ENCODE peak calls at places on chromosomes 3 and 15, in eight cellular contexts. Q, A, H, P, K, S, T and Z are unnamed samples. For H3K27me3 and H3K36me3, the result is how much of the 10 kb centered on the place peaks cover.

GRCh38 chr3:189974372-189974771 is 146.3 kb downstream of the P3H2 start:
- DNase-seq in S (no peak), A (no peak), T (no peak), P (no peak), H (no peak), Q (no peak), K (no peak), Z (no peak)

GRCh38 chr15:57031605-57032004 is 113.2 kb downstream of the TCF12 start:
- DNase-seq in A (no peak), K (no peak), S (no peak), P (no peak), Q (no peak), H (no peak), T (peak), Z (no peak)

GRCh38 chr15:40398413-40398873 is 7.2 kb upstream of the IVD start:
- DNase-seq in H (no peak), T (no peak), A (no peak), Q (no peak), P (no peak), K (no peak), S (no peak), Z (no peak)

GRCh38 chr3:47440131-47440530 is 35.6 kb downstream of the SCAP start:
- DNase-seq in K (no peak), P (no peak), T (peak), S (no peak), A (no peak), Q (no peak), H (no peak), Z (no peak)

GRCh38 chr15:39919396-39919739 is 698 bp downstream of the GPR176 start:
- DNase-seq in S (no peak), T (no peak), A (peak), H (no peak), P (no peak), K (no peak), Q (no peak), Z (no peak)

GRCh38 chr15:74156678-74157411 is 16.7 kb upstream of the ISLR start:
- DNase-seq in S (no peak), A (peak), T (no peak), H (no peak), Q (no peak), P (no peak), K (no peak), Z (no peak)

GRCh38 chr3:194772241-194773000 is 86.7 kb downstream of the FAM43A start:
- DNase-seq in A (no peak), K (no peak), H (no peak), S (no peak), Q (no peak), T (no peak), P (no peak), Z (no peak)

GRCh38 chr3:53799338-53799865 is 46.8 kb downstream of the CHDH start:
- DNase-seq in T (no peak), H (no peak), A (no peak), P (no peak), S (no peak), Q (no peak), K (no peak), Z (no peak)

GRCh38 chr3:47663630-47664240 is 85.1 kb upstream of the CSPG5 start:
- DNase-seq in Q (no peak), H (no peak), A (no peak), T (no peak), K (no peak), S (no peak), P (no peak), Z (no peak)

GRCh38 chr3:130963878-130964277 is 62.7 kb downstream of the ASTE1 start:
- DNase-seq in S (no peak), A (no peak), H (no peak), Q (no peak), P (no peak), T (peak), K (peak), Z (peak)

GRCh38 chr15:67048281-67049279 is 16.8 kb upstream of the SMAD3 start:
- DNase-seq in A (no peak), Q (no peak), T (peak), P (no peak), K (peak), H (no peak), S (peak), Z (peak)

GRCh38 chr3:147701195-147701594 is 292.0 kb downstream of the ZIC1 start:
- DNase-seq in A (no peak), H (no peak), Q (no peak), P (no peak), S (no peak), T (no peak), K (no peak), Z (no peak)

GRCh38 chr15:83380682-83381081 is 66.5 kb upstream of the SH3GL3 start:
- DNase-seq in P (no peak), T (peak), A (no peak), H (no peak), K (no peak), Q (no peak), S (no peak), Z (no peak)

GRCh38 chr3:140434261-140434905 is 243.5 kb upstream of the TRIM42 start:
- DNase-seq in A (no peak), P (no peak), K (no peak), Q (no peak), T (no peak), S (no peak), H (no peak), Z (no peak)

GRCh38 chr3:43477600-43477999 is 144.2 kb downstream of the ANO10 start:
- DNase-seq in K (no peak), A (peak), S (no peak), P (no peak), T (no peak), Q (no peak), H (peak), Z (no peak)

GRCh38 chr15:70236306-70237103 is 138.8 kb upstream of the TLE3 start:
- DNase-seq in P (no peak), S (no peak), T (peak), A (no peak), H (no peak), K (no peak), Q (no peak), Z (no peak)

GRCh38 chr3:8371085-8371551 is 130.5 kb upstream of the LMCD1 start:
- DNase-seq in P (no peak), H (no peak), A (peak), T (peak), Q (no peak), S (no peak), K (no peak), Z (peak)

GRCh38 chr15:66387176-66388056 is 704 bp downstream of the MAP2K1 start:
- DNase-seq in K (peak), H (peak), A (peak), Q (peak), S (peak), T (peak), P (no peak), Z (no peak)

GRCh38 chr15:93308026-93308670 is 219.1 kb upstream of the RGMA start:
- DNase-seq in K (no peak), A (no peak), S (no peak), T (no peak), Q (no peak), P (no peak), H (no peak), Z (no peak)

GRCh38 chr3:50264389-50264963 is 4.5 kb upstream of the SEMA3B start:
- DNase-seq in K (peak), H (no peak), Q (no peak), T (peak), P (no peak), S (peak), A (peak), Z (peak)

GRCh38 chr3:49333091-49333490 is 6.8 kb downstream of the USP4 start:
- DNase-seq in T (no peak), K (peak), Q (no peak), S (no peak), A (no peak), H (no peak), P (no peak), Z (no peak)

GRCh38 chr3:64437126-64437525 is 211.9 kb upstream of the PRICKLE2 start:
- DNase-seq in H (no peak), P (no peak), Q (no peak), T (no peak), A (no peak), S (no peak), K (no peak), Z (no peak)

GRCh38 chr3:64443553-64444331 is 218.5 kb upstream of the PRICKLE2 start:
- DNase-seq in K (no peak), S (no peak), P (no peak), T (peak), H (no peak), A (no peak), Q (no peak), Z (peak)

GRCh38 chr3:64438837-64439236 is 213.6 kb upstream of the PRICKLE2 start:
- DNase-seq in H (no peak), K (no peak), Q (no peak), T (no peak), A (no peak), S (no peak), P (no peak), Z (no peak)

GRCh38 chr3:64441861-64442260 is 216.6 kb upstream of the PRICKLE2 start:
- DNase-seq in Q (no peak), S (peak), T (peak), A (no peak), P (no peak), K (no peak), H (no peak), Z (no peak)

GRCh38 chr3:64440498-64440897 is 215.2 kb upstream of the PRICKLE2 start:
- DNase-seq in T (peak), H (no peak), K (no peak), P (no peak), S (peak), Q (no peak), A (no peak), Z (no peak)
- H3K27me3 ChIP-seq in T (under half), H (under half), K (under half), P (under half), S (under half), Q (under half), A (under half), Z (under half)

GRCh38 chr3:125692361-125692760 is 97.1 kb upstream of the OSBPL11 start:
- DNase-seq in H (no peak), S (no peak), P (no peak), Q (no peak), A (no peak), T (no peak), K (no peak), Z (no peak)

GRCh38 chr3:125694761-125695294 is 99.5 kb upstream of the OSBPL11 start:
- DNase-seq in Q (no peak), H (no peak), S (peak), K (no peak), P (no peak), T (no peak), A (no peak), Z (no peak)

GRCh38 chr3:125693887-125694286 is 98.6 kb upstream of the OSBPL11 start:
- DNase-seq in K (no peak), A (no peak), P (no peak), Q (no peak), H (no peak), S (no peak), T (no peak), Z (no peak)

GRCh38 chr3:125695688-125696087 is 100.4 kb upstream of the OSBPL11 start:
- DNase-seq in P (no peak), Q (no peak), K (no peak), T (no peak), S (no peak), H (no peak), A (no peak), Z (no peak)
- H3K4me3 ChIP-seq in P (no peak), Q (no peak), K (no peak), T (no peak), S (no peak), H (no peak), A (no peak), Z (no peak)

GRCh38 chr3:124653788-124654469 is 76.3 kb upstream of the UMPS start:
- DNase-seq in P (no peak), Q (no peak), S (no peak), H (no peak), K (no peak), T (no peak), A (no peak), Z (no peak)
- H3K36me3 ChIP-seq in P (under half), Q (under half), S (half or more), H (under half), K (under half), T (under half), A (under half), Z (under half)

GRCh38 chr3:120752865-120753264 is 10.3 kb downstream of the GTF2E1 start:
- DNase-seq in S (no peak), A (no peak), K (no peak), T (no peak), H (no peak), Q (no peak), P (no peak), Z (no peak)
- H3K27me3 ChIP-seq in S (under half), A (under half), K (under half), T (under half), H (under half), Q (under half), P (under half), Z (under half)

GRCh38 chr3:86982883-86983282 is 8.1 kb downstream of the VGLL3 start:
- DNase-seq in P (no peak), A (no peak), K (no peak), S (no peak), Q (no peak), T (peak), H (no peak), Z (no peak)

GRCh38 chr3:86986666-86987420 is 4.1 kb downstream of the VGLL3 start:
- DNase-seq in T (peak), S (no peak), P (no peak), H (no peak), A (no peak), Q (no peak), K (no peak), Z (no peak)

GRCh38 chr3:86984271-86984670 is 6.7 kb downstream of the VGLL3 start:
- DNase-seq in K (no peak), P (no peak), H (no peak), A (no peak), Q (no peak), S (no peak), T (peak), Z (no peak)

GRCh38 chr3:86987421-86987715 is 3.6 kb downstream of the VGLL3 start:
- DNase-seq in K (no peak), S (no peak), P (no peak), H (no peak), T (no peak), Q (no peak), A (no peak), Z (no peak)

DNA sequence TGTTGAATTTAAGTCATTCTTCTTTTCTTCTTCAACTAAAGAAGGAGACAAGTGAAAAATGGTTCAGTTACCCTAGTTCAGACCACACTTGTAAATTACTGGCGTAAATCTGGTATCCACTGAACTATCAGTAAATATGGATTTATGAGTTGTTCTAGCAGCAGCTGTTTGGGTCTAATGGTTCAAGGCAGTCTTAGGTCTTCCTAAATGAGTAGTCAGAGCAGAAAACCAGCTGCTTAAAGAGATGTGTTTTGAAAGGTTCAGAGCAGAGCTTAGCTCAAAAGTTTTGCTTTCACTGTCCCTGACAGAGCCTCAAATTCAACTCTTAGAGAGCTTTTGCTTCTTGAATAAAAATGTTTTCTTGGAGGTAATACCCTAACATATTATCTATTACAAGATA is 5.5 kb downstream of the VGLL3 start:
- DNase-seq in K (no peak), A (no peak), T (peak), P (no peak), S (no peak), Q (no peak), H (no peak), Z (no peak)
- H3K4me3 ChIP-seq in K (no peak), A (peak), T (peak), P (peak), S (no peak), Q (no peak), H (no peak), Z (peak)

GRCh38 chr3:174431717-174432116 is 427.4 kb upstream of the NAALADL2 start:
- DNase-seq in K (no peak), P (no peak), Q (no peak), T (peak), H (no peak), A (no peak), S (no peak), Z (no peak)
- H3K36me3 ChIP-seq in K (under half), P (under half), Q (under half), T (under half), H (under half), A (under half), S (under half), Z (under half)

DNA sequence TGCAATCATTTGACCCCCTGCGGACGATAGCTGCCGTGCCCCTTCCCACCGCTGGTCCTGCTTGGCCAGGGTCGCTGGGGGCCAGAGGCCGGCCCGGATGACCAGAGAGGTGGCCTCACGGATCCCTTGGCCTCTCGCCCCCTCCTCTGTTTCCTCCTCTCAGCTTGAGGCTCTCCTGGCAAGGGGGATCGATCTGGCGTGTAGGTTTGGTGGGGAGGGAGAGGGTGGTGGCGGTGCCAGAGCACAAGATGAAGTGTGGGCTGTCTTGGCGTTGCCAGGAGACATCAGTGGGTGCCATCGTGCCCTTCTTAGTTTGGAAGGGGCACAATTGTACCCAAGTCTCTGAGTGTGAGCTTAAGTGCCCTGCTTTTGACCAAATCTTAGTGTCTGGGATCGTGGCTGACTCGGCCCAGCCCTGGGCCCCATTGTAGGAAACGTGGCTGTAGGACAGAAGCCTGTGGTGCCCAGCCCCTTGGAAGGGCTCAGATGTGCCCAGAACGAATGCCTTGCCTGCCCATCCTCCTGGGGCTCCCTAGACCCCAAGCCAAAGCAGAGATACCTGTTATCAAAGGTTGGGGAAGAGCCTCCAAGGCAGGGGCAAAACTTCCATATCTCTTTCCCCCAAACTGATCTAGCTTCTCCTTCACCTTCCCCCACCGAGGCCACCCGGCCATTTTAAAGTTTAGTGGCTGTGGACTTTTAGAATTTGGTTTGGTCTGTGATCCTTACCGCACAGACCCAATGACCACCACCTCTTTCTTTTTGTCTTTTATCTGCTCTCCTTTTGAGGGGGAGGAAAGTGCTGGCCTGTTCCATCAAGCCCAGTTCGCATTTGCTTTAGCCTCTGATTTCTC is 14.4 kb downstream of the NR2F2 start:
- DNase-seq in H (no peak), K (no peak), Q (no peak), P (no peak), T (no peak), S (no peak), A (no peak), Z (no peak)
- H3K27me3 ChIP-seq in H (half or more), K (under half), Q (under half), P (under half), T (under half), S (under half), A (under half), Z (under half)

GRCh38 chr3:149592758-149593240 is 65.0 kb downstream of the WWTR1 start:
- DNase-seq in K (no peak), P (no peak), H (no peak), A (peak), Q (no peak), T (no peak), S (no peak), Z (no peak)

GRCh38 chr3:149589332-149589731 is 68.5 kb downstream of the WWTR1 start:
- DNase-seq in A (no peak), H (no peak), P (no peak), Q (no peak), S (no peak), T (peak), K (no peak), Z (no peak)

GRCh38 chr3:149588909-149589308 is 68.9 kb downstream of the WWTR1 start:
- DNase-seq in H (no peak), P (no peak), K (no peak), A (no peak), T (no peak), S (no peak), Q (no peak), Z (no peak)

GRCh38 chr3:149593416-149594160 is 64.2 kb downstream of the WWTR1 start:
- DNase-seq in K (no peak), T (no peak), P (no peak), H (no peak), S (no peak), A (no peak), Q (no peak), Z (no peak)

DNA sequence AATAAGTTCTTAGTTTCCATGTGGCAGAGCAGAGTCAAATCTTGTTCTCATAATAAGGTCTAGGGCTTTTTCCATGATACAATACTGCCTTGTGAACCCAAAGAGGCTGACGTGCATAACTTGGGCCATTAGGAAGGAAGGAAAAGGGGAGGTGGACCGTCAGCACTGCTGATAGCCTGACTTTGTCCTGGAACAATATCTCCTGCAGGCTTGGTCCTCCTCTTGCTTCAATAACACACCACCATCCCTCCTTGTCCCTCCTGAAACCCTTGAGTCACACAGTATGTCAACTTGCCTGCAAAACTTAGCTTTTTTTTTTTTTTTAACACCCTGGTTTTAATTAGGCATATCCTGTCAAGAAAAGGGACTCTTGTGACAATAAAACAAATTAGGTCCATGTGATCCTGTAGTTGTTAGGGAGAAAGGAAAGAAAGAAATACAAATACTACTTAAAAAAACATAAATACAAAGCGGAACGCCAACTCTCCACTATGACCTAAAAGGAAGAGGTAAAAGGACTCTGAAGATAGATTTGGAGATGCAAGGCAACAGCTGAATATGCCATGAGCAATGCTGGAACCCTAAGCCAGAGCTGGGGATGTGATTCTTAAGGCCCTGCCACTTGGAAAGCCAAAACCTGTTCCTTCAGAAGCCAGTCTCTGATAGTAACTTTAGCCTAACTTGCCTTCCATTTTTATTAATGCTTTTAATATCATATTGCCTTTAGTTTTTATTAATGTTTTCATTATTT is 67.0 kb downstream of the WWTR1 start:
- DNase-seq in S (no peak), T (no peak), Q (no peak), K (no peak), H (no peak), A (no peak), P (no peak), Z (no peak)
- H3K4me3 ChIP-seq in S (no peak), T (no peak), Q (no peak), K (no peak), H (no peak), A (no peak), P (no peak), Z (no peak)